ENCODE peak calls at places on chromosomes 11 and 22, in six cellular contexts. I, P, C, W, N and E are unnamed samples.

GRCh38 chr11:113305440-113306336 is 8.7 kb upstream of the TTC12 start:
- ATAC-seq in I (peak), P (peak), C (peak), W (peak), N (peak), E (peak)

GRCh38 chr22:30116362-30117117 is 36.3 kb downstream of the HORMAD2 start:
- ATAC-seq in I (peak), P (no peak), C (peak), W (no peak), N (no peak), E (no peak)

GRCh38 chr11:2525941-2526807 is 81.4 kb downstream of the KCNQ1 start:
- ATAC-seq in I (no peak), P (no peak), C (no peak), W (no peak), N (no peak), E (no peak)

GRCh38 chr22:46045459-46046298 is 68.7 kb upstream of the WNT7B start:
- ATAC-seq in I (peak), P (no peak), C (no peak), W (peak), N (no peak), E (peak)

GRCh38 chr11:66543263-66544107 is 2.4 kb downstream of the ZDHHC24 start:
- ATAC-seq in I (no peak), P (no peak), C (no peak), W (no peak), N (peak), E (no peak)

GRCh38 chr22:33221566-33221965 is 163.4 kb upstream of the SYN3 start:
- ATAC-seq in I (no peak), P (no peak), C (no peak), W (no peak), N (no peak), E (peak)

GRCh38 chr11:90476442-90477007 is 253.7 kb upstream of the CHORDC1 start:
- ATAC-seq in I (no peak), P (no peak), C (no peak), W (no peak), N (peak), E (no peak)

GRCh38 chr22:38709306-38709705 is 3.6 kb downstream of the GTPBP1 start:
- ATAC-seq in I (no peak), P (no peak), C (no peak), W (no peak), N (no peak), E (no peak)

GRCh38 chr11:106974831-106975230 is 43.4 kb downstream of the GUCY1A2 start:
- ATAC-seq in I (no peak), P (no peak), C (no peak), W (no peak), N (no peak), E (no peak)

GRCh38 chr22:31923166-31923565 is 21.2 kb upstream of the YWHAH start:
- ATAC-seq in I (no peak), P (no peak), C (no peak), W (no peak), N (peak), E (peak)

GRCh38 chr22:33597274-33597985 is 322.8 kb downstream of the LARGE1 start:
- ATAC-seq in I (no peak), P (no peak), C (no peak), W (no peak), N (no peak), E (no peak)

GRCh38 chr11:79940976-79941735 is 500.3 kb upstream of the TENM4 start:
- ATAC-seq in I (no peak), P (no peak), C (no peak), W (no peak), N (no peak), E (no peak)

GRCh38 chr22:48968201-48968959 is 859.3 kb downstream of the BRD1 start:
- ATAC-seq in I (peak), P (peak), C (peak), W (peak), N (no peak), E (no peak)

GRCh38 chr22:49979587-49980264 is 19.2 kb downstream of the PIM3 start:
- ATAC-seq in I (peak), P (peak), C (no peak), W (peak), N (no peak), E (no peak)

GRCh38 chr22:21095773-21096107 is 50.0 kb downstream of the LRRC74B start:
- ATAC-seq in I (no peak), P (no peak), C (no peak), W (no peak), N (no peak), E (no peak)
- TF ChIP-seq EP300 in I (no peak), P (no peak), C (no peak), W (no peak), N (no peak), E (no peak)

GRCh38 chr11:12094872-12095800 is 15.3 kb upstream of the MICAL2 start:
- ATAC-seq in I (no peak), P (peak), C (no peak), W (no peak), N (no peak), E (no peak)
- TF ChIP-seq EP300 in I (no peak), P (peak), C (no peak), W (no peak), N (no peak), E (no peak)

GRCh38 chr11:16341853-16342252 is 14.5 kb downstream of the SOX6 start:
- ATAC-seq in I (no peak), P (no peak), C (no peak), W (no peak), N (no peak), E (no peak)

GRCh38 chr11:16335236-16335962 is 20.9 kb downstream of the SOX6 start:
- ATAC-seq in I (no peak), P (no peak), C (no peak), W (no peak), N (no peak), E (no peak)

GRCh38 chr11:16338397-16338796 is 17.9 kb downstream of the SOX6 start:
- ATAC-seq in I (no peak), P (peak), C (no peak), W (no peak), N (no peak), E (no peak)

GRCh38 chr11:16336721-16337120 is 19.6 kb downstream of the SOX6 start:
- ATAC-seq in I (no peak), P (peak), C (no peak), W (no peak), N (no peak), E (no peak)

GRCh38 chr11:16337421-16338213 is 18.7 kb downstream of the SOX6 start:
- ATAC-seq in I (no peak), P (peak), C (no peak), W (no peak), N (no peak), E (no peak)
- TF ChIP-seq EP300 in I (no peak), P (peak), C (no peak), W (no peak), N (no peak), E (no peak)

GRCh38 chr11:99932684-99933083 is 754.4 kb upstream of the ARHGAP42 start:
- ATAC-seq in I (no peak), P (no peak), C (no peak), W (no peak), N (no peak), E (no peak)
- TF ChIP-seq EP300 in I (no peak), P (no peak), C (no peak), W (no peak), N (no peak), E (no peak)

GRCh38 chr11:19918302-19919049 is 205.8 kb downstream of the NAV2 start:
- ATAC-seq in I (no peak), P (no peak), C (no peak), W (no peak), N (no peak), E (no peak)

GRCh38 chr11:19919050-19919561 is 206.5 kb downstream of the NAV2 start:
- ATAC-seq in I (no peak), P (no peak), C (peak), W (peak), N (no peak), E (peak)

GRCh38 chr11:19922689-19923035 is 210.0 kb downstream of the NAV2 start:
- ATAC-seq in I (no peak), P (no peak), C (no peak), W (no peak), N (no peak), E (no peak)

GRCh38 chr11:19921976-19922688 is 209.5 kb downstream of the NAV2 start:
- ATAC-seq in I (peak), P (no peak), C (no peak), W (no peak), N (no peak), E (no peak)

DNA sequence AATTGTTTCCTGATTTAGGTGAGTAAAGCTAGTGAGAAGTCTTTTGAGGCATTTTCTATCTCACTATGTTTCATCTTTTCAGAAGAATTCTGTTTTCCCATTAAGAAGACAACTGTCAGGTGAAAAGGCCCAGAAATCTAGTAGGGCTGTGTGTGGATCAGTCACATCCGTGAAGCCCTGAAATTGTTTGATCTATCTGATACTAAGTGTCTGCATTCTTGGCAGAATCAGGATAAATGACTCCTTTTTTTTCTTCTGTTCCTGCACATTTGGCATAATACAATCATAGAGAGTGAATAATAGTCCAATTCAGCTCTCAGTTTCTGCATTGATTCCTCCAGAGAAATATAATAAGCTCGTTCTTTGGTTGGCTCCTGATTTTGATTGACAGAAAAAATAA is 208.3 kb downstream of the NAV2 start:
- ATAC-seq in I (no peak), P (no peak), C (no peak), W (no peak), N (no peak), E (no peak)
- TF ChIP-seq EP300 in I (no peak), P (no peak), C (no peak), W (no peak), N (no peak), E (no peak)

DNA sequence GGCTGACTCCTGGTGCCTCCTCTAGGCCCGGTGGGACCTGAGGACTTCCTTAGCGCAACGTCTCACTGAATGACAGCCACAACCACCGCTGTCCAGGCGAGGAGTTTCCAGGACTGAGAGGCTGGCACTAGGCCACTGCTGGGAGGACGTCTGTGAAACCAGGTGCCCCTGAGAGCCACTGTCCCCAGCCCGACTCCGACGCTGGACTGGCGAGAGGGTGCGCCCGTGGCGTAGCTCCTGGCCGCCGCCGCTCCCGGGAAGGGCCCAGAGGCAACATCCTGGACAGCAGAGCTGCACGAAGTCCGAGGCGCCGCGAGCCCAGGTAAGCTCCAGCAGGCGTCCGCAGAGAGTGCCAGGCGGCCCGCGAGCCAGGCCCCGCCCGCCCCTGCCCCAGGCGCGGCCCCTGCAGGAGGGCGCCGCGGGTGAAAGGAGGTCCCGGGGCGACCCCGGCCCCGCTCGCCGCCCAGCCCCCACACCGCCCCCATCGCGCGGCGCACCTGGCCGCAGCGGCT is 525 bp downstream of the DGCR2 start:
- ATAC-seq in I (peak), P (peak), C (peak), W (peak), N (peak), E (peak)
- TF ChIP-seq EP300 in I (no peak), P (no peak), C (no peak), W (no peak), N (no peak), E (no peak)

GRCh38 chr11:105975128-105975527 is 46.9 kb downstream of the MSANTD4 start:
- ATAC-seq in I (no peak), P (no peak), C (no peak), W (no peak), N (no peak), E (no peak)

GRCh38 chr11:105968021-105968697 is 53.9 kb downstream of the MSANTD4 start:
- ATAC-seq in I (no peak), P (no peak), C (no peak), W (no peak), N (no peak), E (no peak)

DNA sequence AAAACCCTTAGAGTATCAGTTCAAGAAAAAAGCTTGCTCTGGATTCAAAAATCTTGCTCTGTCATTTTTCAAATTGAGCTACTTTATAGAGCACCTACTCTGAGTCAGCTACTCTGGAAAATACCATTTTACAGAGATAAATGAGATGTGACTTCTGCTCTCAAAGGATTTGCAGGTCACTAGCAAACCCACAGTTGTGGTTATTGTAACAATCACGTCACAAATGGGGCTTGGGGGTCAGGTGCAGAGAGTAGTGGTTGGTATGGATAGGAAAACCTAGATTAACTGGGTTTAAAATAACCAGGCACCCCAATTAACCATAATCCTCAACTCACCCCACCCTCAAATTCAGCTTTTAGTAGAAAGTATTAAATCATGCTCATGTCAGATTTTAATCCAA is 52.3 kb downstream of the MSANTD4 start:
- ATAC-seq in I (no peak), P (no peak), C (no peak), W (no peak), N (peak), E (no peak)
- TF ChIP-seq EP300 in I (no peak), P (no peak), C (no peak), W (no peak), N (no peak), E (no peak)

GRCh38 chr22:43789452-43789851 is 22.7 kb downstream of the EFCAB6 start:
- ATAC-seq in I (no peak), P (no peak), C (peak), W (peak), N (peak), E (peak)
- TF ChIP-seq EP300 in I (no peak), P (no peak), C (no peak), W (no peak), N (no peak), E (no peak)

GRCh38 chr22:43293661-43294392 is 49.3 kb downstream of the SCUBE1 start:
- ATAC-seq in I (peak), P (peak), C (peak), W (peak), N (no peak), E (peak)
- TF ChIP-seq EP300 in I (no peak), P (peak), C (no peak), W (no peak), N (no peak), E (no peak)